ENCODE peak calls at places on chromosomes 7 and 10, in four cellular contexts. P, M, V and Z are unnamed samples.

GRCh38 chr10:8221481-8221880 is 167.0 kb downstream of the GATA3 start:
- DNase-seq in P (no peak), M (no peak), V (no peak), Z (no peak)

GRCh38 chr7:148456351-148456750 is 134.2 kb upstream of the C7orf33 start:
- DNase-seq in P (no peak), M (no peak), V (no peak), Z (peak; percentile 58)

GRCh38 chr10:12531305-12531738 is 182.0 kb downstream of the CAMK1D start:
- DNase-seq in P (no peak), M (no peak), V (no peak), Z (no peak)

GRCh38 chr7:50197547-50197946 is 104.5 kb upstream of the ZPBP start:
- DNase-seq in P (no peak), M (no peak), V (peak; percentile 68), Z (peak; percentile 74)

GRCh38 chr7:100884741-100885439 is 4.6 kb downstream of the UFSP1 start:
- DNase-seq in P (no peak), M (no peak), V (no peak), Z (no peak)

GRCh38 chr10:30057421-30057841 is 2.0 kb downstream of the JCAD start:
- DNase-seq in P (no peak), M (no peak), V (no peak), Z (no peak)

GRCh38 chr10:1933215-1933614 is 195.9 kb upstream of the ADARB2 start:
- DNase-seq in P (no peak), M (no peak), V (no peak), Z (no peak)

GRCh38 chr10:103197177-103197576 is 4.1 kb upstream of the NT5C2 start:
- DNase-seq in P (no peak), M (no peak), V (no peak), Z (no peak)

GRCh38 chr7:2524808-2525140 is 5.2 kb downstream of the LFNG start:
- DNase-seq in P (no peak), M (no peak), V (no peak), Z (no peak)

GRCh38 chr7:157857578-157858075 is 520.8 kb downstream of the DNAJB6 start:
- DNase-seq in P (no peak), M (no peak), V (no peak), Z (no peak)

GRCh38 chr10:4704034-4704545 is 121.9 kb upstream of the AKR1E2 start:
- DNase-seq in P (no peak), M (no peak), V (no peak), Z (no peak)

GRCh38 chr7:4080954-4081353 is 601.1 kb upstream of the FOXK1 start:
- DNase-seq in P (no peak), M (no peak), V (no peak), Z (peak; percentile 1)

GRCh38 chr7:84841809-84842208 is 345.0 kb downstream of the SEMA3D start:
- DNase-seq in P (no peak), M (no peak), V (no peak), Z (no peak)